ENCODE peak calls at places on chromosomes 16 and 17, in nine cellular contexts. X, T, S, L, M, B, O, J and N are unnamed samples.

GRCh38 chr16:53922067-53922804 is 218.3 kb downstream of the FTO start:
- DNase-seq in X (no peak), T (no peak), S (no peak), L (no peak), M (no peak), B (no peak), O (no peak), J (no peak), N (no peak)

GRCh38 chr16:2829501-2830354 is at the start of gene ZG16B:
- DNase-seq in X (peak), T (peak), S (no peak), L (no peak), M (no peak), B (no peak), O (peak), J (no peak), N (no peak)

GRCh38 chr16:19698480-19699465 is 19.3 kb downstream of the KNOP1 start:
- DNase-seq in X (no peak), T (no peak), S (no peak), L (peak), M (no peak), B (no peak), O (no peak), J (no peak), N (no peak)

GRCh38 chr16:85534536-85535351 is 78.4 kb upstream of the GSE1 start:
- DNase-seq in X (no peak), T (no peak), S (no peak), L (no peak), M (no peak), B (no peak), O (no peak), J (peak), N (no peak)

GRCh38 chr17:2869604-2870003 is 73.4 kb downstream of the RAP1GAP2 start:
- DNase-seq in X (no peak), T (no peak), S (no peak), L (no peak), M (no peak), B (no peak), O (no peak), J (no peak), N (no peak)

GRCh38 chr16:88385831-88386815 is 3.4 kb downstream of the ZNF469 start:
- DNase-seq in X (no peak), T (no peak), S (peak), L (no peak), M (no peak), B (no peak), O (no peak), J (no peak), N (peak)

GRCh38 chr17:41308918-41309359 is at the start of gene KRTAP16-1:
- DNase-seq in X (no peak), T (no peak), S (no peak), L (no peak), M (no peak), B (no peak), O (no peak), J (no peak), N (no peak)

GRCh38 chr17:7883781-7884386 is 4.7 kb upstream of the CHD3 start:
- DNase-seq in X (no peak), T (no peak), S (no peak), L (no peak), M (no peak), B (peak), O (peak), J (peak), N (peak)

GRCh38 chr16:85524630-85525463 is 88.3 kb upstream of the GSE1 start:
- DNase-seq in X (no peak), T (peak), S (peak), L (peak), M (no peak), B (peak), O (peak), J (no peak), N (no peak)

GRCh38 chr17:8475820-8476219 is 40.1 kb downstream of the NDEL1 start:
- DNase-seq in X (no peak), T (no peak), S (no peak), L (no peak), M (no peak), B (no peak), O (no peak), J (no peak), N (no peak)

GRCh38 chr17:45394913-45395568 is 37.6 kb downstream of the ARHGAP27 start:
- DNase-seq in X (peak), T (peak), S (peak), L (peak), M (peak), B (peak), O (peak), J (peak), N (peak)

GRCh38 chr17:48259710-48260291 is 152.2 kb downstream of the SNX11 start:
- DNase-seq in X (no peak), T (no peak), S (no peak), L (no peak), M (no peak), B (peak), O (no peak), J (peak), N (no peak)

GRCh38 chr17:48261297-48261880 is 153.8 kb downstream of the SNX11 start:
- DNase-seq in X (peak), T (no peak), S (no peak), L (no peak), M (no peak), B (peak), O (peak), J (peak), N (no peak)

GRCh38 chr17:48258317-48258716 is 150.8 kb downstream of the SNX11 start:
- DNase-seq in X (no peak), T (no peak), S (no peak), L (no peak), M (no peak), B (no peak), O (no peak), J (peak), N (no peak)

DNA sequence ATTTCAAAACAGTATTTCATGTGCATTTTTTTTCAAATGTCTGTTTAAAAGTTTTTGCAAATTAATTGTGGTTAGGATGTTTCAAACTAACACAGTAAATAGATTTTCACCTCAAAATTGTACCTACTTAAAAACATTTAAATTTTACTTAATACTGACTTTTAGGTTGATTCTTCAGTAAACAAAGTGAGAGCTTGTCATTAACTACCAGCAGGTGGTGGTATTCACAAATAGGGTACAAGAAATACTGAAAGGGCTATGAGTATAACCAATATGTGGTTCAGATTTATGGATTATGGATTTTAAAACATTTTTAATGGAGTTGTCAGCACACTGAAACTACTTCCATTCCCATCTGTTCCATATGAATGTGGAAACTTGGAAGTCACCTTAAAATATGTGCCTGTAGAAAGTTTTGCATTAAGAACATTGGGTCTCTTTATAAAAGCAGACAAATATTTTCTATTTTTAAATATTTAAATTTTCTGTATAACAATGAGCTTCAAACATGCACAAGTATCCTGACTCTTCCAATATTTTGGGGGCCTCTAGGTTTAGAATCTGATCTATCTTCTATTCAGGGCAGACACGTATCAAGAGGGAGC is 155.5 kb downstream of the SNX11 start:
- DNase-seq in X (no peak), T (no peak), S (no peak), L (no peak), M (no peak), B (peak), O (no peak), J (peak), N (no peak)
- TF ChIP-seq EP300 in X (no peak), T (no peak), S (no peak), L (no peak), M (no peak), B (no peak), O (no peak), J (no peak), N (no peak)

GRCh38 chr16:66554492-66554891 is 2.1 kb downstream of the CKLF start:
- DNase-seq in X (no peak), T (no peak), S (no peak), L (no peak), M (no peak), B (no peak), O (no peak), J (no peak), N (no peak)
- H3K4me3 ChIP-seq in X (no peak), T (peak), S (peak), L (no peak), M (peak), B (no peak), O (no peak), J (no peak), N (no peak)

DNA sequence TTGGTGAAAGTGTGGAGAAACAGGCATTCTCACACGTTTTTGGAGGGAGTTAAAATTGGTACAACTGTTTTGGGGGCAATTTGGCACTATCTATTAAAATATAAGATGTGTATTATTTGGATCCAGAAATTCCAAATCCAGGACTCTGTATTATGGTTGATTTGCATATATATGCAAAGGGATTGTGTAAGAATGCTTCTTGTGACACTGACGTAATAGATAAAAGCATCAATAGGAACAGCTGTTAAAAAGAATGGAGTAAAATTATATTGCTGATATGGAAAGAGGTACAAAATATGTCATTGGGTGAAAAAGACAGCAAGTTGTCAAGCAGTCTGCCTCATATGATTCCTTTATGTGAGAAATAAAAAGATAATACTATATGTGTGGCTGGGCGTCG is 17.3 kb downstream of the FA2H start:
- DNase-seq in X (no peak), T (no peak), S (no peak), L (no peak), M (no peak), B (no peak), O (no peak), J (no peak), N (no peak)
- TF ChIP-seq EP300 in X (no peak), T (no peak), S (no peak), L (no peak), M (no peak), B (no peak), O (no peak), J (no peak), N (no peak)

GRCh38 chr16:693766-694165 is 3.6 kb upstream of the WDR24 start:
- DNase-seq in X (no peak), T (no peak), S (peak), L (no peak), M (no peak), B (no peak), O (no peak), J (no peak), N (no peak)
- H3K4me3 ChIP-seq in X (peak), T (peak), S (no peak), L (no peak), M (peak), B (no peak), O (no peak), J (no peak), N (no peak)

GRCh38 chr16:67661864-67662652 is 1.3 kb downstream of the PARD6A start:
- DNase-seq in X (no peak), T (no peak), S (peak), L (no peak), M (no peak), B (no peak), O (no peak), J (no peak), N (no peak)

GRCh38 chr16:67663877-67664222 is 2.7 kb downstream of the ENKD1 start:
- DNase-seq in X (no peak), T (no peak), S (peak), L (no peak), M (no peak), B (no peak), O (no peak), J (no peak), N (no peak)

GRCh38 chr16:67664258-67664657 is 2.3 kb downstream of the ENKD1 start:
- DNase-seq in X (no peak), T (no peak), S (no peak), L (no peak), M (no peak), B (no peak), O (no peak), J (no peak), N (no peak)

GRCh38 chr16:67662653-67663010 is 1.9 kb downstream of the PARD6A start:
- DNase-seq in X (no peak), T (no peak), S (no peak), L (no peak), M (no peak), B (no peak), O (no peak), J (no peak), N (no peak)

DNA sequence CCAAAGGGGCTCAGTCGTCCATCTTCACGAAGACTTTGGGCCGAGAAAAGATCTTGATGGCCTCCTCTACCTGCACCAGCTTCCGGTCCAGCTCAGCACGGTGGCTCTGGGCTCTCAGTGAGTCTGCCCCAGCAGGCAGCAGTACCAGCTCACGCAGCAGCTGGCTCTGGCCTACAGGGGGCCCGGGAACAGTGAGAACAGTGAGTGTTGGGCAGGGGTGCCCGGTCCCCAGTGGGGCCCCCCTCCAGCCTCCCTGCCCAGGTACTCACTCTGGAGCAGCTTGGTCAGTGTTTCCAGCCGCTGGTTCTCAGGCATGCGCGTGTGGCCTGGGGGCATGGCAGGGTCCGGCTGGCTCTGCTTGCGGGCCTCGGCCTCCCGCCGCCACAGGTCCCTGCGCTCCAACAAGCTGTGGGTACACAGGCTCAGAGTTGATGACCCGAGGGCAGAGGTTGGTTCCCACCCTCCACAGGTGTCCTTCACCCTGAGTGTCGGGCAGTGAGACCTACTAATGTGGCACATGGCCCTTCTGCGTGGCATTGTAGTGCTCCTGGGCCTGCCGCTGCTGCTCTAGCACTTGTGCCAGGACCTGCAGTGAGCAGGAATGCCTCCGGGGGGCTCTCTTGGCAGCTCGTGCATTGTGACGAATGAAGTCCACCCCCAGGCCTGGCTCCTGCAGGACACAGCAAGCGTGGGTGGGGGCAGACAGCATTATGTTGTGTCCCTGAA is 2.6 kb downstream of the PARD6A start:
- DNase-seq in X (no peak), T (no peak), S (peak), L (no peak), M (no peak), B (peak), O (peak), J (peak), N (no peak)
- TF ChIP-seq EP300 in X (no peak), T (no peak), S (no peak), L (no peak), M (no peak), B (no peak), O (no peak), J (no peak), N (no peak)

DNA sequence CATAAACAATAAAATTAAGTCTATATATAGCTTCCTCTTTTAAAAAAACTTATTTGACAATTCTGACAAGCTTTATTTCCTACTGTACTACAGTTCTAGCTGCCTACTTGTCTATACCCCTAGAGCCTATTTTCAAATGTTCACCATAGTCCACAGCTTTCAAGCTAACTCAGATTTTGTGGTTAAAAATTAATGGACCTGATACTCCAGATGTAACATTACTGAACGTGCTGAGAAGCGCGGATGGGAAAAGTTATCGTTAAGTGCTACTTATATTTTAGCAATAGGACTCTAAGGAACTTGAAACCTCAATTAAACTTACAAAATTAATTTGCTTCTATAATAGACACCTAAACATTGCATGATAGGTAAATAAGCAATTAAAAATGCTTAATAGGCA is 31.3 kb downstream of the GNA13 start:
- DNase-seq in X (no peak), T (no peak), S (no peak), L (no peak), M (no peak), B (no peak), O (no peak), J (no peak), N (no peak)
- H3K4me3 ChIP-seq in X (no peak), T (no peak), S (no peak), L (no peak), M (no peak), B (no peak), O (no peak), J (no peak), N (no peak)